ENCODE peak calls at places on chromosomes 1 and 21, in four cellular contexts. Q, W, Z and D are unnamed samples.

GRCh38 chr1:223708001-223708359 is 4.4 kb upstream of the CAPN2 start:
- DNase-seq in Z (no peak), Q (peak), W (no peak), D (no peak)

GRCh38 chr1:115322631-115323030 is 15.4 kb downstream of the NGF start:
- DNase-seq in Q (no peak), Z (no peak), W (no peak), D (no peak)

GRCh38 chr1:9181176-9181906 is 52.4 kb upstream of the GPR157 start:
- DNase-seq in Z (peak), Q (peak), W (peak), D (peak)

GRCh38 chr1:154430903-154431302 is 25.8 kb downstream of the IL6R start:
- DNase-seq in Z (no peak), Q (no peak), W (no peak), D (peak)

GRCh38 chr21:27246741-27247140 is 279.9 kb upstream of the ADAMTS5 start:
- DNase-seq in W (no peak), Q (no peak), Z (no peak), D (no peak)

GRCh38 chr1:13913396-13913795 is 213.4 kb downstream of the PRDM2 start:
- DNase-seq in W (no peak), Z (no peak), Q (no peak), D (no peak)

GRCh38 chr1:224769987-224770693 is 154.0 kb downstream of the CNIH3 start:
- DNase-seq in Q (peak), Z (no peak), W (no peak), D (no peak)

GRCh38 chr1:154405762-154406571 is 824 bp downstream of the IL6R start:
- DNase-seq in W (peak), Q (peak), Z (no peak), D (peak)

GRCh38 chr1:81558291-81559076 is 242.2 kb upstream of the ADGRL2 start:
- DNase-seq in W (no peak), Z (no peak), Q (peak), D (no peak)

GRCh38 chr1:23344987-23345472 is 946 bp upstream of the HNRNPR start:
- DNase-seq in W (no peak), Z (no peak), Q (no peak), D (peak)
- TF ChIP-seq SRF in W (no peak), Z (no peak), Q (no peak), D (no peak)

GRCh38 chr1:212286437-212287131 is 1.4 kb downstream of the PPP2R5A start:
- DNase-seq in W (no peak), Z (no peak), Q (no peak), D (peak)
- TF ChIP-seq CREB1 in W (no peak), Z (no peak), Q (no peak), D (no peak)

GRCh38 chr1:21263052-21263429 is 27.2 kb downstream of the ECE1 start:
- DNase-seq in Z (no peak), W (no peak), Q (no peak), D (no peak)

GRCh38 chr1:21260405-21261129 is 29.7 kb downstream of the ECE1 start:
- DNase-seq in Z (no peak), Q (no peak), W (no peak), D (no peak)

GRCh38 chr1:21261551-21262281 is 28.5 kb downstream of the ECE1 start:
- DNase-seq in Q (no peak), Z (no peak), W (no peak), D (peak)

GRCh38 chr1:21263653-21264225 is 26.5 kb downstream of the ECE1 start:
- DNase-seq in W (no peak), Z (no peak), Q (no peak), D (no peak)

DNA sequence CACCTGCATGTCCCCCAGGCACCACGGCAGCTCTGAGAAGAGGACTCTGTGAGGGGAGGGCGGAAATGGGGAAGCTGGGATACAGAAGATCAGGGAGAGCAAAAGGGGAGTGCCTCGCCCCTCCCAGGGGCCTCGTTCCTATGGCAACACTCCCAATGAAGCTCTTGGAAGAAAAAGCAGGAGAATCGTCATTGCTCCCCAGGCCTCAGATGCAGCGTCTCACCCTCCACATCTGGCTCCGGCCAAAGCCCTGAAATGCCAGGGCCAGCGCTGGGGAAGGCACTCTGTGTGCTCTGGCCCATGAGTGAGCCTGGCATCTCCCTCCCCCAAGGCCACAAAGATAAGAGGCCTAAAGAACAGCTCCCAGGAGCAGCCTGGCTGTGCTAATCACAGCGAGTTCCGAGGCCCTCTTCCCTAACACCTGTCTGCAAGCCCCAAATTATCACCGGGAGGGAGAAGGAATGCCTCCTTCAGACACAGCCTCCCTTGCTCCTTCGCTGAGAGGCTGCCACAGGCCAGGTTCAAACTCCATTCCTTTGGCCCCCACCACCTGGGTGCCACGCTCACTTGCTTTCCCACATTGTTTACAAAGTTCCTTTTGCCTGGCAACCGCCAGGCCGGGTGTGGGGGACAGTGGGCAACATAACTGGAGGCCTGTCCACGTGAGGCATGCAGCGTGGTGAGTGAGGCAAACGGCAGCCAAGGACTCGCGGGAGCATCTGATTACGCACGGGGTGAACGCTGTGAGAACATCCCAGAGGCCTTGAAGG is 27.8 kb downstream of the ECE1 start:
- DNase-seq in W (no peak), Z (no peak), Q (peak), D (peak)
- TF ChIP-seq SRF in W (no peak), Z (no peak), Q (no peak), D (no peak)

GRCh38 chr1:150511551-150511950 is 3.6 kb downstream of the ECM1 start:
- DNase-seq in W (no peak), Q (no peak), Z (no peak), D (no peak)
- TF ChIP-seq CREB1 in W (no peak), Q (no peak), Z (no peak), D (no peak)

GRCh38 chr1:229752679-229753078 is 126.6 kb downstream of the URB2 start:
- DNase-seq in Q (no peak), Z (no peak), W (no peak), D (peak)
- TF ChIP-seq SRF in Q (no peak), Z (no peak), W (no peak), D (no peak)

GRCh38 chr1:203346755-203347102 is 4.2 kb downstream of the FMOD start:
- DNase-seq in Z (no peak), W (no peak), Q (no peak), D (no peak)

GRCh38 chr1:203349166-203349565 is 1.8 kb downstream of the FMOD start:
- DNase-seq in Q (no peak), Z (no peak), W (no peak), D (no peak)

GRCh38 chr1:203349757-203350522 is 982 bp downstream of the FMOD start:
- DNase-seq in Q (no peak), Z (no peak), W (no peak), D (no peak)

GRCh38 chr1:203343956-203344355 is 7.0 kb downstream of the FMOD start:
- DNase-seq in Q (no peak), Z (no peak), W (no peak), D (no peak)

DNA sequence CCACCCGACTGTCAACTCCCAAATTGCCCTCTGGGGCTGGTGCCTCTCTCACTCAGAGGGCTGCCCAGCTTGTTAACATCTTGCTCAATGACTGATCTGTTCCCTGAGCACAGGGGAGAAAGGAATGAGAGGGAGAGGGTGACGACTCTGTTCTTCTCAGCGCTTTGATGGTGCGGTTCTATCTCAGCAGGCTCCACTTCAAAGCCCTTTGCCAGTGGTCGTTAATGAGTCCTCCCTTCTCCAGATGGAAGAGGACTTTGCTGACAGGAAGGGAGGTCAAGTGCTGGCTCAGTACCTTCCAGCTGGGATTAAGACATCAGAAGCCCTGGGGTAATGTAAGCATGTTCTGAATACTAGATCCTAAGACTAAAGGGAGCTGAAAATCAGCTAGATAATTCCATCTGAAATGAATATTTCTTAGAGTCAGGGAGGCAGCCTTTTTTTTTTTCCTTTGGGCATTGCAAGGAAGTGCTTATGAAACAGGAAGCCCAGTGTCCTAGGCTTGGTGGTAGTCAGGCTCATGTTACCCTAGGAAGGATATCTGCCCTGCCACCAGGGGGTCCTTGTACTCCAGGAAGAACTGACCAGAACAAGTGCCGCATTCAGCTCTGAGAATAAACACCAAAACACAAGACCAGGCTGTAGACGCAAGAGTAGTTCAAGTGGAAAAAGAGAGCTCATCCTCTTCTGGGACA is 4.7 kb downstream of the FMOD start:
- DNase-seq in Q (no peak), W (no peak), Z (no peak), D (no peak)
- TF ChIP-seq CREB1 in Q (no peak), W (no peak), Z (no peak), D (no peak)

GRCh38 chr1:84062496-84062895 is 63.6 kb upstream of the TTLL7 start:
- DNase-seq in W (no peak), Q (no peak), Z (no peak), D (no peak)
- TF ChIP-seq SRF in W (no peak), Q (no peak), Z (no peak), D (no peak)

GRCh38 chr1:111733183-111733995 is 5.8 kb downstream of the INKA2 start:
- DNase-seq in W (peak), Q (peak), Z (no peak), D (no peak)
- TF ChIP-seq CREB1 in W (no peak), Q (peak), Z (no peak), D (peak)

GRCh38 chr1:184506501-184506900 is 119.7 kb downstream of the C1orf21 start:
- DNase-seq in Z (no peak), Q (no peak), W (no peak), D (no peak)
- TF ChIP-seq SRF in Z (no peak), Q (no peak), W (no peak), D (no peak)